ENCODE peak calls at places on chromosome 9, in eight cellular contexts. X is lower lobe of right lung, B is foreskin fibroblast, M is sigmoid colon, Z is brain microvascular endothelial cell, I is epithelial cell of proximal tubule, K is ovary, P is bronchial epithelial cell. R is an unnamed sample.

GRCh38 chr9:98801969-98802371 is 5.5 kb upstream of the GALNT12 start:
- DNase-seq in X (no peak), B (no peak), M (no peak), Z (no peak), I (no peak), K (no peak), P (peak), R (no peak)

GRCh38 chr9:114004221-114004716 is 73.8 kb downstream of the AMBP start:
- DNase-seq in X (no peak), B (no peak), M (peak), Z (peak), I (no peak), K (peak), P (no peak), R (no peak)

GRCh38 chr9:23826120-23826629 is at the start of gene ELAVL2:
- DNase-seq in X (peak), B (peak), M (peak), Z (peak), I (peak), K (peak), P (peak), R (peak)

GRCh38 chr9:95089257-95089873 is 228.1 kb downstream of the FANCC start:
- DNase-seq in X (no peak), B (no peak), M (peak), Z (no peak), I (no peak), K (no peak), P (no peak), R (no peak)

GRCh38 chr9:96874947-96875459 is 20.7 kb upstream of the ZNF782 start:
- DNase-seq in X (no peak), B (peak), M (no peak), Z (peak), I (peak), K (no peak), P (peak), R (peak)

GRCh38 chr9:16899611-16900010 is 29.1 kb upstream of the BNC2 start:
- DNase-seq in X (no peak), B (no peak), M (no peak), Z (peak), I (no peak), K (no peak), P (no peak), R (no peak)

GRCh38 chr9:122001491-122002201 is 91.5 kb downstream of the TTLL11 start:
- DNase-seq in X (no peak), B (peak), M (no peak), Z (peak), I (no peak), K (peak), P (no peak), R (no peak)

GRCh38 chr9:134748637-134749036 is 107.0 kb downstream of the COL5A1 start:
- DNase-seq in X (no peak), B (no peak), M (no peak), Z (no peak), I (no peak), K (no peak), P (no peak), R (no peak)

GRCh38 chr9:115195889-115196288 is 77.9 kb upstream of the TNC start:
- DNase-seq in X (no peak), B (peak), M (no peak), Z (no peak), I (no peak), K (no peak), P (no peak), R (no peak)

GRCh38 chr9:104177003-104177611 is 83.0 kb downstream of the SMC2 start:
- DNase-seq in X (no peak), B (no peak), M (no peak), Z (no peak), I (no peak), K (no peak), P (peak), R (peak)

GRCh38 chr9:88753691-88754367 is 218.9 kb downstream of the NXNL2 start:
- DNase-seq in X (no peak), B (no peak), M (peak), Z (no peak), I (no peak), K (no peak), P (no peak), R (no peak)

GRCh38 chr9:5002811-5003210 is 17.7 kb downstream of the JAK2 start:
- DNase-seq in X (no peak), B (peak), M (no peak), Z (no peak), I (no peak), K (no peak), P (no peak), R (no peak)

GRCh38 chr9:121989010-121989409 is 104.1 kb downstream of the TTLL11 start:
- DNase-seq in X (no peak), B (no peak), M (no peak), Z (peak), I (no peak), K (no peak), P (no peak), R (no peak)

GRCh38 chr9:7369384-7369821 is 430.2 kb downstream of the DMAC1 start:
- DNase-seq in X (no peak), B (no peak), M (no peak), Z (no peak), I (no peak), K (no peak), P (no peak), R (no peak)

GRCh38 chr9:81596671-81597426 is 92.5 kb downstream of the TLE1 start:
- DNase-seq in X (no peak), B (no peak), M (no peak), Z (no peak), I (no peak), K (no peak), P (no peak), R (no peak)

GRCh38 chr9:133713211-133713959 is 24.8 kb downstream of the SARDH start:
- DNase-seq in X (no peak), B (no peak), M (peak), Z (no peak), I (no peak), K (peak), P (no peak), R (no peak)

GRCh38 chr9:4497855-4498254 is 7.6 kb downstream of the SLC1A1 start:
- DNase-seq in X (no peak), B (peak), M (no peak), Z (peak), I (no peak), K (no peak), P (no peak), R (no peak)

GRCh38 chr9:133836001-133836758 is 98.0 kb upstream of the SARDH start:
- DNase-seq in X (no peak), B (no peak), M (no peak), Z (no peak), I (no peak), K (no peak), P (no peak), R (no peak)

GRCh38 chr9:116448463-116448862 is 238.6 kb upstream of the TRIM32 start:
- DNase-seq in X (no peak), B (no peak), M (no peak), Z (no peak), I (no peak), K (no peak), P (no peak), R (no peak)

GRCh38 chr9:119453490-119453911 is 84.3 kb upstream of the BRINP1 start:
- DNase-seq in X (no peak), B (no peak), M (no peak), Z (no peak), I (no peak), K (no peak), P (peak), R (peak)

GRCh38 chr9:86454701-86455402 is 100.6 kb upstream of the TUT7 start:
- DNase-seq in X (no peak), B (peak), M (no peak), Z (no peak), I (no peak), K (no peak), P (no peak), R (no peak)

GRCh38 chr9:80320916-80321315 is 749.2 kb downstream of the TLE4 start:
- DNase-seq in X (no peak), B (peak), M (no peak), Z (peak), I (no peak), K (no peak), P (peak), R (peak)

GRCh38 chr9:120310035-120310434 is 269.9 kb downstream of the CDK5RAP2 start:
- DNase-seq in X (no peak), B (no peak), M (no peak), Z (no peak), I (no peak), K (no peak), P (no peak), R (no peak)

GRCh38 chr9:91716815-91717214 is 233.2 kb downstream of the ROR2 start:
- DNase-seq in X (no peak), B (no peak), M (no peak), Z (no peak), I (no peak), K (no peak), P (no peak), R (no peak)

GRCh38 chr9:95315108-95315746 is 2.3 kb downstream of the FANCC start:
- DNase-seq in X (no peak), B (no peak), M (no peak), Z (no peak), I (no peak), K (no peak), P (no peak), R (no peak)

GRCh38 chr9:85212209-85212608 is 529.5 kb downstream of the AGTPBP1 start:
- DNase-seq in X (no peak), B (peak), M (no peak), Z (peak), I (peak), K (no peak), P (peak), R (peak)

GRCh38 chr9:89999176-89999533 is 394.3 kb downstream of the GADD45G start:
- DNase-seq in X (peak), B (no peak), M (no peak), Z (no peak), I (no peak), K (no peak), P (peak), R (no peak)

GRCh38 chr9:34246453-34246852 is 67.6 kb downstream of the UBAP1 start:
- DNase-seq in X (no peak), B (no peak), M (no peak), Z (no peak), I (no peak), K (no peak), P (no peak), R (no peak)

GRCh38 chr9:16830806-16831205 is 39.7 kb downstream of the BNC2 start:
- DNase-seq in X (no peak), B (no peak), M (no peak), Z (no peak), I (no peak), K (no peak), P (no peak), R (no peak)

GRCh38 chr9:104227108-104227507 is 133.0 kb downstream of the SMC2 start:
- DNase-seq in X (no peak), B (no peak), M (no peak), Z (no peak), I (no peak), K (no peak), P (no peak), R (no peak)

GRCh38 chr9:133639613-133640012 is 3.5 kb downstream of the DBH start:
- DNase-seq in X (no peak), B (no peak), M (no peak), Z (no peak), I (no peak), K (no peak), P (no peak), R (no peak)

GRCh38 chr9:90774682-90775081 is 26.9 kb upstream of the SYK start:
- DNase-seq in X (no peak), B (no peak), M (no peak), Z (no peak), I (no peak), K (no peak), P (peak), R (no peak)

GRCh38 chr9:16879416-16879815 is 8.9 kb upstream of the BNC2 start:
- DNase-seq in X (no peak), B (no peak), M (no peak), Z (no peak), I (no peak), K (no peak), P (no peak), R (no peak)

GRCh38 chr9:115135786-115136185 is 17.8 kb upstream of the TNC start:
- DNase-seq in X (no peak), B (peak), M (peak), Z (peak), I (no peak), K (no peak), P (no peak), R (no peak)

DNA sequence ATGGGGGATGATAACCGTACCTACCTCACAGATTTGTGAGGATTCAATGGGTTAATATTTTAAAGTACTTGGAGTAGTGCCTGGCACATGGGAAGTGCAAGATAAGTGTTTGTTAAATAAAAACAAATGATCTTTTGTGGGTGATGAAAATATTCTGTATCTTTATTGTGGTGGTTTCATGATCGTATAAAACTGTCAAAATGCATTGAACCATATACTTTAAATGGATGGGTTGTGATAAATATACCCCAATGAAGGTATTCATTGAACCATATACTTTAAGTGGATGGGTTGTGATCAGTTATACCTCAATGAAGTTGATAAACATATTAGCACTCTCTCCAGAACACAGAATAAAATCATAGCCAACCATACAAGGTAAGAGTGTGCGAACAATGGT is 234.5 kb downstream of the CRB2 start:
- DNase-seq in X (no peak), B (no peak), M (no peak), Z (no peak), I (no peak), K (no peak), P (no peak), R (no peak)
- TF ChIP-seq CTCF in X (no peak), B (no peak), M (no peak), Z (no peak), I (no peak), K (no peak), P (no peak), R (no peak)

DNA sequence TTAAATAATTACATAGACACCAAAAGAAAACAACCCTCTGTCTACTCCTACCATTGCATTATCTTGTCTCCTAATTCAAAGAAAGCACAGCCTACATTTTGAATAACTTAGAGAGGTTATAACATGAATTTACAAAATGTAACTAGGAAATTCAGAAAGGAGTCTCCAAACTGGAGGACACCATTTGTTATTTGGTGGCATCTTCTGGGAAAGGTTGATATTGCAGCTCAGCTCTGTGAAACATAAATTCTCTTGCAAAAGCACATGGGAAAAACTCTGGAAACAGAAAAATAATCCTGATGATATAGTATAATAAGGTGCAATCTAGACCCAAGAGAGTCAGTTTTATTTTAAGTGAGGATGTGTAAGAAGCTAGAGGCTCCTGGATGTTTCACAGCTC is 215.3 kb downstream of the MLLT3 start:
- DNase-seq in X (no peak), B (no peak), M (no peak), Z (no peak), I (no peak), K (no peak), P (no peak), R (no peak)
- TF ChIP-seq CTCF in X (no peak), B (no peak), M (no peak), Z (peak), I (peak), K (no peak), P (no peak), R (peak)

GRCh38 chr9:124792257-124792975 is 15.5 kb downstream of the OLFML2A start:
- DNase-seq in X (no peak), B (no peak), M (no peak), Z (no peak), I (no peak), K (no peak), P (no peak), R (no peak)
- TF ChIP-seq CTCF in X (no peak), B (no peak), M (no peak), Z (peak), I (no peak), K (no peak), P (no peak), R (no peak)

GRCh38 chr9:129720181-129720864 is 32.5 kb downstream of the PTGES start:
- DNase-seq in X (no peak), B (no peak), M (no peak), Z (no peak), I (no peak), K (no peak), P (no peak), R (no peak)
- TF ChIP-seq CTCF in X (no peak), B (peak), M (no peak), Z (peak), I (peak), K (no peak), P (peak), R (peak)

GRCh38 chr9:127973169-127974001 is 7.4 kb downstream of the EEIG1 start:
- DNase-seq in X (no peak), B (no peak), M (peak), Z (no peak), I (no peak), K (no peak), P (no peak), R (no peak)
- TF ChIP-seq CTCF in X (no peak), B (no peak), M (no peak), Z (no peak), I (no peak), K (no peak), P (no peak), R (no peak)

GRCh38 chr9:111352545-111352944 is 22.5 kb upstream of the OR2K2 start:
- DNase-seq in X (no peak), B (no peak), M (no peak), Z (no peak), I (no peak), K (no peak), P (no peak), R (no peak)

GRCh38 chr9:111350556-111350955 is 20.5 kb upstream of the OR2K2 start:
- DNase-seq in X (no peak), B (no peak), M (no peak), Z (no peak), I (no peak), K (no peak), P (peak), R (no peak)

GRCh38 chr9:111348821-111349271 is 18.8 kb upstream of the OR2K2 start:
- DNase-seq in X (no peak), B (peak), M (no peak), Z (peak), I (peak), K (no peak), P (peak), R (no peak)

DNA sequence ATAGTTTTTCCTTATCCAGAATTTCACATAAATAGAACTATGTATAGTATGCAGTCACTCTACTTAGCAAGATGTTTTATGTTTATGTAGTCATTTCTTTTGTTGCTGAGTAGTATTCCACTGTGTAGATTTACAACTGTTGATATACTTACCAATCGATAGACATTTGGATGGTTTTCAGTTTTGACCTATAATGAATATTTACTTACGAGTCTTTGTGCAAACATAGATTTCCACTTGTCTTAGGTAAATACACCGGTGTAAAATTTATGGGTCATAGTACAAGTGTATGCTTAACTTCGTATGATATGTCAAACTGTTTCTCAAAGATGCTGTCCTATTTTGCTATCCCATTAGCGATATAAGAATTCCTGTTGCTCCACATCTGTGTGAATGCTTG is 19.7 kb upstream of the OR2K2 start:
- DNase-seq in X (no peak), B (no peak), M (no peak), Z (no peak), I (no peak), K (no peak), P (peak), R (no peak)
- TF ChIP-seq CTCF in X (no peak), B (no peak), M (no peak), Z (no peak), I (no peak), K (no peak), P (no peak), R (no peak)

GRCh38 chr9:94014066-94014654 is 59.0 kb upstream of the BARX1 start:
- DNase-seq in X (no peak), B (no peak), M (no peak), Z (peak), I (no peak), K (no peak), P (peak), R (peak)
- TF ChIP-seq CTCF in X (peak), B (peak), M (peak), Z (peak), I (peak), K (no peak), P (peak), R (peak)